ENCODE peak calls at places on chromosomes 12 and 14, in four cellular contexts. One of them, this sample, is unnamed.
A peak's percentile ranks its signal among the peaks of the same experiment; 100 is the strongest.

GRCh38 chr12:70556179-70556869 is 80.9 kb downstream of the PTPRB start:
- DNase-seq in H1: no peak
- DNase-seq in K562: no peak
- DNase-seq in suprapubic skin: no peak
- DNase-seq in this sample: no peak

GRCh38 chr12:56097738-56098137 is 6.6 kb upstream of the PA2G4 start:
- DNase-seq in H1: no peak
- DNase-seq in K562: peak; percentile 37
- DNase-seq in suprapubic skin: no peak
- DNase-seq in this sample: no peak

GRCh38 chr14:90639641-90640040 is 176.6 kb downstream of the TTC7B start:
- DNase-seq in H1: no peak
- DNase-seq in K562: no peak
- DNase-seq in suprapubic skin: no peak
- DNase-seq in this sample: no peak

GRCh38 chr14:64465856-64466554 is 706 bp downstream of the AKAP5 start:
- DNase-seq in H1: no peak
- DNase-seq in K562: no peak
- DNase-seq in suprapubic skin: no peak
- DNase-seq in this sample: peak; percentile 47

GRCh38 chr14:64541261-64541970 is 875 bp downstream of the HSPA2 start:
- DNase-seq in H1: no peak
- DNase-seq in K562: no peak
- DNase-seq in suprapubic skin: peak; percentile 78
- DNase-seq in this sample: peak; percentile 48

GRCh38 chr12:51011960-51012359 is 14.2 kb downstream of the SLC11A2 start:
- DNase-seq in H1: no peak
- DNase-seq in K562: no peak
- DNase-seq in suprapubic skin: no peak
- DNase-seq in this sample: no peak

GRCh38 chr12:80721326-80721725 is 4.6 kb downstream of the MYF5 start:
- DNase-seq in H1: no peak
- DNase-seq in K562: no peak
- DNase-seq in suprapubic skin: no peak
- DNase-seq in this sample: no peak

GRCh38 chr14:36256131-36256801 is 64.2 kb downstream of the MBIP start:
- DNase-seq in H1: no peak
- DNase-seq in K562: no peak
- DNase-seq in suprapubic skin: no peak
- DNase-seq in this sample: no peak

GRCh38 chr12:132414634-132415340 is 75.2 kb upstream of the FBRSL1 start:
- DNase-seq in H1: no peak
- DNase-seq in K562: peak; percentile 92
- DNase-seq in suprapubic skin: no peak
- DNase-seq in this sample: peak; percentile 55

GRCh38 chr14:93430319-93430801 is 379 bp upstream of the UNC79 start:
- DNase-seq in H1: peak; percentile 54
- DNase-seq in K562: no peak
- DNase-seq in suprapubic skin: no peak
- DNase-seq in this sample: no peak

GRCh38 chr12:41466762-41467270 is 278.7 kb downstream of the PDZRN4 start:
- DNase-seq in H1: no peak
- DNase-seq in K562: no peak
- DNase-seq in suprapubic skin: no peak
- DNase-seq in this sample: no peak

GRCh38 chr12:69655616-69656336 is 43.3 kb downstream of the BEST3 start:
- DNase-seq in H1: no peak
- DNase-seq in K562: no peak
- DNase-seq in suprapubic skin: no peak
- DNase-seq in this sample: no peak

GRCh38 chr14:104547998-104548700 is 31.4 kb upstream of the C14orf180 start:
- DNase-seq in H1: no peak
- DNase-seq in K562: no peak
- DNase-seq in suprapubic skin: peak; percentile 55
- DNase-seq in this sample: no peak

GRCh38 chr12:120688527-120689071 is 1.6 kb downstream of the MLEC start:
- DNase-seq in H1: no peak
- DNase-seq in K562: no peak
- DNase-seq in suprapubic skin: no peak
- DNase-seq in this sample: no peak

GRCh38 chr12:120686690-120687569 is at the start of gene MLEC:
- DNase-seq in H1: peak; percentile 77
- DNase-seq in K562: peak; percentile 99
- DNase-seq in suprapubic skin: peak; percentile 99
- DNase-seq in this sample: peak; percentile 99

GRCh38 chr12:120684523-120684932 is 2.4 kb upstream of the MLEC start:
- DNase-seq in H1: no peak
- DNase-seq in K562: no peak
- DNase-seq in suprapubic skin: no peak
- DNase-seq in this sample: no peak

GRCh38 chr12:120687570-120688289 is 781 bp downstream of the MLEC start:
- DNase-seq in H1: no peak
- DNase-seq in K562: peak; percentile 37
- DNase-seq in suprapubic skin: peak; percentile 68
- DNase-seq in this sample: no peak

DNA sequence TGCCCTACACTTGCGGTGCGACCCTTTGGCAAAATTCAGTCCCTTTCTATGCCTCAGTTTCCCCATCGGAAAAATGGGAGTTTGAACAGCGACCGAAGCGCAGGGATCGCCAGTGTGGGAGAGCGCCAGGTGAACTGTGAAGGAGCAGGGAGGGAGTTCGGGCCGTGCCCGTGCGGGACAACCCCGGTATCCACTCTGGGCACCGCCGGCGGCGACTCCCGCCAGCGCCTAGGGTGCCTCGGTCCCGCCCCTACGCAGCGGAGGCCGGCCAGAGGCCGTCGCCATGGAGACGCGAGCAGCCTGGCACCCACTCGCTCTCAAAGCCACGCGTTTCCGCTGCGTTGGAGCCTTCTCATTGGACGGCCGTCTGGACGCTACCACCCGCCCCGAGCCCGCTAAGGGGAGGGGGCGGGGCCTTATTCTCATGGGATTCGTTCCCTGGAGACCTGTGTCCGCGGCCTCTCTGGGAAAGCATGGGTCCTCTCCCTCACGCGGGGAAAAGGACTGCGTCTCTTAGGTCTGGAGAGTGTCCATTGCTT is 729 bp upstream of the MLEC start:
- DNase-seq in H1: peak; percentile 90
- DNase-seq in K562: peak; percentile 95
- DNase-seq in suprapubic skin: peak; percentile 98
- DNase-seq in this sample: peak; percentile 96
- TF ChIP-seq EP300 in H1: no peak
- TF ChIP-seq EP300 in K562: no peak
- TF ChIP-seq EP300 in suprapubic skin: no peak
- TF ChIP-seq EP300 in this sample: no peak

GRCh38 chr12:6764011-6764828 is 1.9 kb upstream of the PTMS start:
- DNase-seq in H1: peak; percentile 91
- DNase-seq in K562: peak; percentile 88
- DNase-seq in suprapubic skin: peak; percentile 95
- DNase-seq in this sample: peak; percentile 96
- TF ChIP-seq POLR2A in H1: no peak
- TF ChIP-seq POLR2A in K562: no peak
- TF ChIP-seq POLR2A in suprapubic skin: no peak
- TF ChIP-seq POLR2A in this sample: no peak

GRCh38 chr14:34685819-34686428 is 28.5 kb downstream of the CFL2 start:
- DNase-seq in H1: no peak
- DNase-seq in K562: no peak
- DNase-seq in suprapubic skin: no peak
- DNase-seq in this sample: no peak
- H3K4me1 ChIP-seq in H1: peaks cover 2% of the 10 kb centered on the region
- H3K4me1 ChIP-seq in K562: peaks cover 7% of the 10 kb centered on the region
- H3K4me1 ChIP-seq in suprapubic skin: no peaks in the 10 kb centered on the region
- H3K4me1 ChIP-seq in this sample: no peaks in the 10 kb centered on the region

GRCh38 chr12:52280796-52281560 is 6.5 kb downstream of the KRT86 start:
- DNase-seq in H1: no peak
- DNase-seq in K562: no peak
- DNase-seq in suprapubic skin: peak; percentile 93
- DNase-seq in this sample: peak; percentile 51

GRCh38 chr12:52278530-52278929 is 4.1 kb downstream of the KRT86 start:
- DNase-seq in H1: no peak
- DNase-seq in K562: no peak
- DNase-seq in suprapubic skin: no peak
- DNase-seq in this sample: no peak

GRCh38 chr12:52279683-52280318 is 5.4 kb downstream of the KRT86 start:
- DNase-seq in H1: no peak
- DNase-seq in K562: no peak
- DNase-seq in suprapubic skin: peak; percentile 46
- DNase-seq in this sample: no peak

GRCh38 chr12:52278931-52279682 is 4.7 kb downstream of the KRT86 start:
- DNase-seq in H1: peak; percentile 33
- DNase-seq in K562: peak; percentile 91
- DNase-seq in suprapubic skin: peak; percentile 84
- DNase-seq in this sample: peak; percentile 84

DNA sequence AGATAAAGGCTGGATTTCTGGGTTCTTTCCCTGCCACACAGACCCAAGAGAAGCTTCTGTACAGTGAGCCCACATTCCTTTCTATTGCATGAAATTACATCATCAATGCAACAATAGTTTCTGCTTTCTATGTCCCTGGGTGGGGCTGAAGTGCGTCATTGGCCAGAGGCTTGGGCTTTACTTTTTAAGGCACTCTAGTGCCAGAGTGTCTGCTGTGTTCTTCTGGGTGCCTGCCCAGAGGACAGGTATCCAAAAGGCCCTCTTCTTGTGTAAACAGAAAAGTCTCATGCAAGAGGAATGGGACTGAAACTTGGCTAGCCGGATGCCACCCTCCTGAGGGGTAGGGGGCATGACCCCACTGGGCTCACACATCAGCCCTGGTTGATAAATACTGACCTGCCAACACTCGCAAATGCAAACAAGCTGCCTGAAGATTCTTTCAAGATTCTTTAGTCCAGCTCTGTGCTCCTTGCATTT is 5.9 kb downstream of the KRT86 start:
- DNase-seq in H1: no peak
- DNase-seq in K562: no peak
- DNase-seq in suprapubic skin: peak; percentile 89
- DNase-seq in this sample: no peak
- TF ChIP-seq EP300 in H1: no peak
- TF ChIP-seq EP300 in K562: peak; percentile 72
- TF ChIP-seq EP300 in suprapubic skin: peak; percentile 95
- TF ChIP-seq EP300 in this sample: no peak

DNA sequence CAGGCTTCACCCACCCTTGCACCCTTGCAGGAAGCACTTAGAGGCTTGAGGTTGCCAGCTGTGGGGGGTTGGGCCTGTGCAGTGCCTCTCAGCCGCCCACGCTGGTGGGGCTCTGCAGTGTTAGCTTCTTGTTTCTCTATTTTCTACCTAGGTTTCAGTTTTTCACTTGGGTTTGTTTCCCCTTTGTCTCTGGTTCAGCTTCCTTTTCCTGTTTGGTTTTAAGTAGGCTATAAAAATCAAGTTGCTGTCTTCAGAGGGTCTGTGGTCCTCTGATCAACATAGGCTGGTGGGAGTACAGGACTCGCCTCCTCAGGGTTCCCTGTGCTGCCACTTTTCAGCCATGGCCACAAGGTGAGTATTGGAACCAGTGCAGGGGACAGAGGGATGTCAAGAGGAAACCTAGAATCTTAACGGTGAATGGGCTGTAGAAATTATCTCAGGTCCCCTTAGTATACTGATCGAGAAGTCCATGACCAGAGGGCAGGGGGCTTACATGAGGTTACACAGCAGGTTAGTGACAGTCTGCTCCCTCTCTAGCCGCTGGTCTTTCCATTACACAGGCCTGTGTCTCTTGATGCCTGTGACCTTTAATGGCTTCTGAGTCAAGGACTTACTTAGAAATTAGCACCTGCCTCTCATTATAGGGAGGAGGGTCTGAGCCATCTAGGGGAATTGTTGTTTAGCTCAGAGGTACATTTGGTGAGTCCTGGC is at the start of gene EVL:
- DNase-seq in H1: no peak
- DNase-seq in K562: no peak
- DNase-seq in suprapubic skin: no peak
- DNase-seq in this sample: no peak
- TF ChIP-seq POLR2A in H1: no peak
- TF ChIP-seq POLR2A in K562: no peak
- TF ChIP-seq POLR2A in suprapubic skin: no peak
- TF ChIP-seq POLR2A in this sample: no peak